ENCODE peak calls at places on chromosomes 2 and 18, in six cellular contexts. O, S, C, B, H and Z are unnamed samples.

GRCh38 chr2:25672500-25673169 is 742 bp downstream of the DTNB start:
- DNase-seq in O (peak), S (no peak), C (peak), B (peak), H (peak), Z (peak)

GRCh38 chr2:158994920-158995676 is 26.7 kb downstream of the TANC1 start:
- DNase-seq in O (no peak), S (no peak), C (no peak), B (no peak), H (no peak), Z (no peak)

GRCh38 chr18:35572644-35573043 is 8.9 kb upstream of the GALNT1 start:
- DNase-seq in O (no peak), S (no peak), C (no peak), B (no peak), H (no peak), Z (no peak)

GRCh38 chr2:45778720-45779171 is 127.3 kb downstream of the PRKCE start:
- DNase-seq in O (peak), S (no peak), C (no peak), B (peak), H (peak), Z (peak)

GRCh38 chr2:219178377-219179175 is 501 bp downstream of the RETREG2 start:
- DNase-seq in O (peak), S (no peak), C (no peak), B (peak), H (peak), Z (peak)

GRCh38 chr18:54939375-54939917 is 19.8 kb downstream of the CCDC68 start:
- DNase-seq in O (no peak), S (no peak), C (no peak), B (no peak), H (no peak), Z (no peak)

GRCh38 chr2:226891780-226892590 is 56.1 kb downstream of the RHBDD1 start:
- DNase-seq in O (no peak), S (peak), C (no peak), B (no peak), H (no peak), Z (no peak)

GRCh38 chr18:49168281-49168680 is 217.5 kb upstream of the SMAD7 start:
- DNase-seq in O (no peak), S (no peak), C (no peak), B (no peak), H (no peak), Z (no peak)

GRCh38 chr2:100610381-100610831 is 47.6 kb downstream of the PDCL3 start:
- DNase-seq in O (peak), S (no peak), C (peak), B (peak), H (peak), Z (peak)

GRCh38 chr2:72033636-72034035 is 114.0 kb downstream of the CYP26B1 start:
- DNase-seq in O (no peak), S (no peak), C (no peak), B (no peak), H (no peak), Z (no peak)

GRCh38 chr2:43083710-43084698 is 142.4 kb downstream of the ZFP36L2 start:
- DNase-seq in O (no peak), S (peak), C (no peak), B (no peak), H (peak), Z (no peak)

GRCh38 chr2:105521176-105521575 is 122.3 kb upstream of the FHL2 start:
- DNase-seq in O (peak), S (no peak), C (no peak), B (peak), H (no peak), Z (no peak)

GRCh38 chr2:157876771-157877108 is 610 bp upstream of the ACVR1 start:
- DNase-seq in O (no peak), S (no peak), C (no peak), B (no peak), H (no peak), Z (no peak)

GRCh38 chr2:37364351-37364750 is 19.9 kb downstream of the QPCT start:
- DNase-seq in O (no peak), S (no peak), C (no peak), B (no peak), H (no peak), Z (no peak)

GRCh38 chr2:110768591-110768990 is 36.2 kb downstream of the ACOXL start:
- DNase-seq in O (no peak), S (no peak), C (no peak), B (no peak), H (no peak), Z (no peak)

GRCh38 chr2:9380702-9381628 is 42.4 kb downstream of the ITGB1BP1 start:
- DNase-seq in O (no peak), S (peak), C (no peak), B (peak), H (peak), Z (peak)

GRCh38 chr2:181991171-181991885 is 5.7 kb downstream of the PPP1R1C start:
- DNase-seq in O (peak), S (no peak), C (no peak), B (no peak), H (no peak), Z (no peak)

GRCh38 chr18:9627642-9628041 is 13.3 kb upstream of the PPP4R1 start:
- DNase-seq in O (no peak), S (no peak), C (no peak), B (no peak), H (no peak), Z (no peak)

GRCh38 chr2:74146929-74147728 is 583 bp downstream of the BOLA3 start:
- DNase-seq in O (peak), S (no peak), C (no peak), B (peak), H (no peak), Z (no peak)

GRCh38 chr2:207235621-207236020 is 69.9 kb upstream of the KLF7 start:
- DNase-seq in O (no peak), S (no peak), C (no peak), B (no peak), H (no peak), Z (no peak)

GRCh38 chr2:81839780-81840179 is 1535.2 kb upstream of the LRRTM1 start:
- DNase-seq in O (no peak), S (no peak), C (no peak), B (no peak), H (no peak), Z (no peak)

GRCh38 chr18:9863282-9863681 is 22.5 kb upstream of the TXNDC2 start:
- DNase-seq in O (no peak), S (no peak), C (no peak), B (no peak), H (no peak), Z (no peak)

GRCh38 chr2:177335917-177336450 is 56.6 kb upstream of the AGPS start:
- DNase-seq in O (no peak), S (no peak), C (no peak), B (no peak), H (no peak), Z (no peak)

GRCh38 chr2:223032187-223033142 is 19.5 kb upstream of the KCNE4 start:
- DNase-seq in O (no peak), S (no peak), C (no peak), B (no peak), H (no peak), Z (no peak)

GRCh38 chr18:50045126-50045525 is 149.8 kb downstream of the MYO5B start:
- DNase-seq in O (no peak), S (no peak), C (no peak), B (no peak), H (no peak), Z (no peak)

GRCh38 chr2:41933035-41933429 is 114.8 kb upstream of the PKDCC start:
- DNase-seq in O (no peak), S (no peak), C (no peak), B (no peak), H (no peak), Z (no peak)

GRCh38 chr18:5430131-5430530 is 113.7 kb downstream of the EPB41L3 start:
- DNase-seq in O (no peak), S (no peak), C (no peak), B (no peak), H (no peak), Z (no peak)

GRCh38 chr2:239316562-239317465 is 84.0 kb downstream of the HDAC4 start:
- DNase-seq in O (no peak), S (no peak), C (peak), B (no peak), H (peak), Z (peak)

GRCh38 chr2:100413586-100413985 is 3.9 kb downstream of the CHST10 start:
- DNase-seq in O (no peak), S (no peak), C (no peak), B (no peak), H (no peak), Z (no peak)

GRCh38 chr2:71685941-71686611 is 232.7 kb downstream of the DYSF start:
- DNase-seq in O (no peak), S (no peak), C (no peak), B (no peak), H (peak), Z (no peak)

GRCh38 chr2:195404650-195405049 is 252.4 kb upstream of the SLC39A10 start:
- DNase-seq in O (no peak), S (no peak), C (no peak), B (no peak), H (no peak), Z (no peak)

GRCh38 chr18:59051470-59052165 is 88.1 kb upstream of the SEC11C start:
- DNase-seq in O (no peak), S (no peak), C (no peak), B (no peak), H (no peak), Z (no peak)

GRCh38 chr2:32591669-32592463 is 36.0 kb upstream of the TTC27 start:
- DNase-seq in O (no peak), S (no peak), C (no peak), B (no peak), H (no peak), Z (no peak)

GRCh38 chr2:205297368-205297767 is 384.9 kb upstream of the NRP2 start:
- DNase-seq in O (no peak), S (no peak), C (no peak), B (no peak), H (no peak), Z (no peak)

GRCh38 chr2:176827269-176827668 is 385.3 kb upstream of the HNRNPA3 start:
- DNase-seq in O (no peak), S (no peak), C (no peak), B (no peak), H (no peak), Z (no peak)

GRCh38 chr18:30682667-30683066 is 359.9 kb downstream of the DSC3 start:
- DNase-seq in O (no peak), S (no peak), C (no peak), B (no peak), H (no peak), Z (no peak)

GRCh38 chr2:20129320-20130274 is 78.2 kb upstream of the LAPTM4A start:
- DNase-seq in O (no peak), S (no peak), C (no peak), B (no peak), H (no peak), Z (peak)

GRCh38 chr2:134230885-134231284 is 23.0 kb upstream of the MGAT5 start:
- DNase-seq in O (no peak), S (no peak), C (no peak), B (no peak), H (no peak), Z (no peak)

GRCh38 chr2:134232461-134232860 is 21.4 kb upstream of the MGAT5 start:
- DNase-seq in O (no peak), S (no peak), C (no peak), B (no peak), H (no peak), Z (no peak)

GRCh38 chr2:134231296-134231964 is 22.4 kb upstream of the MGAT5 start:
- DNase-seq in O (no peak), S (no peak), C (no peak), B (no peak), H (no peak), Z (no peak)

GRCh38 chr2:134232868-134233732 is 20.8 kb upstream of the MGAT5 start:
- DNase-seq in O (peak), S (no peak), C (no peak), B (no peak), H (no peak), Z (no peak)

DNA sequence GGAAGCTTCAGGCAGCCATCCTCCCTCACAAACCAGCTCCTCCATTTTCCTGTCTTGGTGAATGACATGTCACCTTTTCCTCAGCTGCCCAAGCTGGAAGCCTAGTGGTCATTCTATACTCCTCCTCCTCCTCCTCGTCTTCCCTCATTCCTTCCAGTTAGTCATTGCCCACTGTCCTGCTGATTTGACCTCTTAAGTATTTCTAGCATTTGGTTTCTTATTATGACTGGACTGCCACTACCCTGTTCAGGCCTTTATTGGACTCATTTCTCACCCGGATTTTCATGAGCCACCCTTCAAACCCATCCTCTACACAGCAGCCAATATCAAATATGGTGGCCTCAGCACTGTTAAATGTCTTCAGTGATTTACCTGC is 21.9 kb upstream of the MGAT5 start:
- DNase-seq in O (no peak), S (peak), C (no peak), B (no peak), H (no peak), Z (no peak)
- TF ChIP-seq CTCF in O (no peak), S (no peak), C (no peak), B (no peak), H (no peak), Z (no peak)

DNA sequence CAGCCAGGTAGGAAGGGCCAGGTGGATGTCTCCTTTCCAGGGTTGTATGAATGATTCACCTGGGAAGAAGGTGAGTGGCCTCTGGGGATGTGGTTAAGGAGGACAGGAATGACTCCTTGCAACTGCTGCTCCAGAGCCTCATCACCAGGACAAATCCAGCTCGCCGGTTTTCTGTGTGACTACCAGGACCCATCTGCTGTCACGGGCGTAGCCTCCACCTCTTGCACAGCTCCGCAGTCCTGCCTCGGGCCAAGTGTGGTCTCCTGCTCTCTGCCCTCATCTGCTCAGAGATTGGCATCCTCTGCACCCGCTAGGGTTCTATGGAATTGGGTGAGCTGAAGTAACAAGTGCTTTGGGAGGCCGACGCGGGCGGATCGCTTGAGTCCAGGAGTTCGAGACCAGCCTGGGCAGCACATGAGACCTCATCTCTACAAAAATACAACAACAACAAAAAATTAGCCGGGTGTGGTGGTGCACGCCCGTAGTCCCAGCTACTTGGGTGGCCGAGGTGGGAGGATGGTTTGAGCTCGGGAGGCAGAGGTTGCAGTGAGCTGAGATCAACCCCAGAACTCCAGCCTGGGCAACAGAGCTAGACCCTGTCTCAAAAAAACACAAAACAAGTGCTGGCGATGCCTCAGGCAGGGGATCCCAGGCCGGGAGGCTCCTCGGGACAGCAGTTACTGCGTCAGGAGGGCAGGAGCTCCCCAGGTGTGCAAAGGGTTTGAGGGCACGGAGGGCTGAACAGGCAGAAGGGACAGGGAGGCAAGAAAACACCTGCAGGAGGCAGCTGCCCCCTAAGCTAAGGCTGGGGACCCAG is 831 bp upstream of the D2HGDH start:
- DNase-seq in O (no peak), S (no peak), C (no peak), B (no peak), H (no peak), Z (no peak)
- TF ChIP-seq CTCF in O (no peak), S (peak), C (no peak), B (no peak), H (no peak), Z (no peak)

GRCh38 chr18:3293196-3293951 is 31.4 kb downstream of the MYL12B start:
- DNase-seq in O (no peak), S (no peak), C (no peak), B (no peak), H (no peak), Z (no peak)

GRCh38 chr18:3294435-3295080 is 32.6 kb downstream of the MYL12B start:
- DNase-seq in O (no peak), S (no peak), C (no peak), B (no peak), H (no peak), Z (no peak)

DNA sequence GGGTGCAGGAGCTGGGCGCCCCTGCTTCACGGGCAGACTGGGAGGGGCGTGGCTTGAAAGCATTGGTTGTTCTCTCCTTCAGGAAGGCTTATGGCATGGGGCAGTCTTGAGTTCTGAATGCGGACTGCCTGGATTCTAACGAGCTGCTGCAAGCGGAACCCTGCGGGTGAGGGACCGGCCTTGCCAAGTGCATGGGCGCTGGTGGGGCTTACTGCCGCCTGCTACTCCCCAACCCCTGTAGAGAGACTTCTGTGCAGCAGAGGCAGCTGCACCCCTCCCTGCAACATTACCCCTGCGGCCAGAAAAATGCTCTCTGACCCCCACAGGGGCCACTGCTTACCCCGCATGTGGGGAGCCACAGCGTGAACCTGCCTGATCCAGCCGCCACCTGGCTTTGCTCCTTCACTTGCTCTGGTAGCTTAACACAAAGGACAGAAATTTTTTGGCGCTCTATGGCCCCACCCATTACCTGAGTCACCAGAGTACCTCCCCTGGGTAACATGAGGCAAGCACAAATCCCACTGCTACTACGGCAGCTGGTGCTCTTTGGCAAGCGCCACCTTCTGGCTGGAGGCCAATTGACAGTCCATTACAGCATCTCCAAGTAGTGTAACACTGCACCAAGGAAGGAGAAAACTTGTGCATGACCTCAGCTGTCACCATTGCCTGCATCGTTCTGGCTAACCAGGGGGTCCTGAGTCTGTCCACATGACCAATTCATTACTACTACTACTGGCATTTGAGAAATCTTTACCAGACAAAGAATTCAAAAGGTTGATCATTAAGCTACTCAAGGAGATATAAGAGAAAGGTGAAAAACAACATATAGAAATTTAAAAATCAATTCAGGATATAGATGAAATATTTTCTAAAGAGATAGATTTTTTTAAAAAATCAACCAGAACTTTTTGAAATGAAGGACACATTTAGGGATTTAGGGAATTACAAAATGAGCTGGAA is 35.4 kb downstream of the MYL12B start:
- DNase-seq in O (peak), S (peak), C (peak), B (peak), H (peak), Z (peak)
- TF ChIP-seq CTCF in O (peak), S (peak), C (peak), B (peak), H (peak), Z (peak)

DNA sequence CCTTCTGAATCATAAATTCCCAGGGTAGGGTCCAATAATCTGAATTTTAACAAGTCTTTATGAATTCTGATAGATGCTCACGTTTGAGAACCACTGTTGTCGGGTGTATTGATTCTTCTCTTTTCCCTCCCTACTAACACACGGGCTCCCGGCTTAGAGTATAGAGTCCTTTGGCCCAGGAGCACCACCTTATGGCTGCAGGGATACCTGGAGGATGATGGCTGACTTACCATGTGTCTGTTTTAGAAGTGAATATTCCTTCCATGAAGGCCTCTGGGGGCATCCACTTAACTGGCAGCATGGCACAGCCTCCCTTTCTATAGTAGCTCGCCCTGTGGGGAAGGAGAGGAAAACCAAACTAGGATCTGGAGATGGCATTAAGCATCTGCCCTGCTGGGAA is 91.7 kb downstream of the CLIP4 start:
- DNase-seq in O (no peak), S (no peak), C (no peak), B (no peak), H (no peak), Z (no peak)
- TF ChIP-seq CTCF in O (no peak), S (no peak), C (no peak), B (no peak), H (no peak), Z (no peak)

DNA sequence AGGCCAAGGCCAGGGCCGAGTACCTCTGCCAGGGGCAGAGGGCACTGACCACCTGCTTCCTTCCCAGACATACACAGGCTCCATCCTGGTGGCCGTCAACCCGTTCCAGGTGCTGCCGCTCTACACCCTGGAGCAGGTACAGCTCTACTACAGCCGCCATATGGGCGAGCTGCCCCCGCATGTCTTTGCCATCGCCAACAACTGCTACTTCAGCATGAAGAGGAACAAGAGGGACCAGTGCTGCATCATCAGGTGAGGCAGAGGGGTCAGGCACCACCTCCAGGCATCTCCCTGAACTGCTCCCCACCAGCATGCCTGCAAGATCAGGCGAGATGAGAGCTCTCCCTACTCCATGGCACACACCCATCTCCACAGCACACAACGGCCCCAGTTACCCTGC is 31.1 kb downstream of the MYO7B start:
- DNase-seq in O (no peak), S (no peak), C (no peak), B (no peak), H (peak), Z (no peak)
- TF ChIP-seq CTCF in O (no peak), S (no peak), C (no peak), B (no peak), H (no peak), Z (no peak)

GRCh38 chr18:26457611-26458350 is 90.6 kb downstream of the KCTD1 start:
- DNase-seq in O (no peak), S (no peak), C (no peak), B (no peak), H (no peak), Z (no peak)
- TF ChIP-seq CTCF in O (no peak), S (no peak), C (peak), B (no peak), H (no peak), Z (no peak)